ENCODE peak calls at places on chromosomes 11 and 22, in seven cellular contexts. W is AG04449, Q is K562, J is fibroblast of lung, Y is IMR-90, X is A549, B is fibroblast of villous mesenchyme. M is an unnamed sample.
A peak's percentile ranks its signal among the peaks of the same experiment; 100 is the strongest.

GRCh38 chr11:88169481-88169880 is 5.8 kb downstream of the RAB38 start:
- DNase-seq in W (no peak), Q (no peak), J (no peak), Y (peak; percentile 25), X (no peak), B (no peak), M (no peak)

GRCh38 chr22:46750861-46751260 is 11.6 kb upstream of the TBC1D22A start:
- DNase-seq in W (no peak), Q (no peak), J (no peak), Y (no peak), X (no peak), B (no peak), M (no peak)

GRCh38 chr11:13126430-13126829 is 117.3 kb downstream of the RASSF10 start:
- DNase-seq in W (no peak), Q (no peak), J (peak; percentile 98), Y (peak; percentile 98), X (peak; percentile 91), B (peak; percentile 64), M (peak; percentile 48)

GRCh38 chr11:72951193-72951592 is 137.0 kb downstream of the ATG16L2 start:
- DNase-seq in W (no peak), Q (no peak), J (no peak), Y (peak; percentile 69), X (peak; percentile 22), B (peak; percentile 95), M (peak; percentile 64)

GRCh38 chr22:47452184-47452583 is 689.7 kb downstream of the TBC1D22A start:
- DNase-seq in W (no peak), Q (peak; percentile 70), J (no peak), Y (no peak), X (peak; percentile 38), B (no peak), M (no peak)

GRCh38 chr22:21762712-21763581 is 27.4 kb upstream of the YPEL1 start:
- DNase-seq in W (no peak), Q (no peak), J (no peak), Y (no peak), X (no peak), B (no peak), M (no peak)

GRCh38 chr11:113796663-113797259 is 17.2 kb downstream of the CLDN25 start:
- DNase-seq in W (no peak), Q (peak; percentile 49), J (peak; percentile 29), Y (peak; percentile 34), X (peak; percentile 31), B (peak; percentile 42), M (peak; percentile 48)

GRCh38 chr11:28010001-28010400 is 98.0 kb downstream of the KIF18A start:
- DNase-seq in W (no peak), Q (no peak), J (no peak), Y (no peak), X (no peak), B (no peak), M (peak; percentile 39)

GRCh38 chr11:30960387-30960992 is 374.3 kb upstream of the MPPED2 start:
- DNase-seq in W (peak; percentile 5), Q (no peak), J (peak; percentile 49), Y (peak; percentile 47), X (peak; percentile 75), B (peak; percentile 16), M (peak; percentile 56)

GRCh38 chr11:2797741-2798361 is 87.7 kb downstream of the CDKN1C start:
- DNase-seq in W (no peak), Q (no peak), J (no peak), Y (no peak), X (no peak), B (no peak), M (no peak)

GRCh38 chr22:27531782-27532530 is 269.6 kb downstream of the MN1 start:
- DNase-seq in W (peak; percentile 40), Q (no peak), J (peak; percentile 98), Y (peak; percentile 82), X (peak; percentile 9), B (peak; percentile 85), M (peak; percentile 84)

GRCh38 chr11:68146010-68146540 is 24.9 kb upstream of the CHKA start:
- DNase-seq in W (no peak), Q (no peak), J (no peak), Y (no peak), X (peak; percentile 94), B (no peak), M (no peak)

DNA sequence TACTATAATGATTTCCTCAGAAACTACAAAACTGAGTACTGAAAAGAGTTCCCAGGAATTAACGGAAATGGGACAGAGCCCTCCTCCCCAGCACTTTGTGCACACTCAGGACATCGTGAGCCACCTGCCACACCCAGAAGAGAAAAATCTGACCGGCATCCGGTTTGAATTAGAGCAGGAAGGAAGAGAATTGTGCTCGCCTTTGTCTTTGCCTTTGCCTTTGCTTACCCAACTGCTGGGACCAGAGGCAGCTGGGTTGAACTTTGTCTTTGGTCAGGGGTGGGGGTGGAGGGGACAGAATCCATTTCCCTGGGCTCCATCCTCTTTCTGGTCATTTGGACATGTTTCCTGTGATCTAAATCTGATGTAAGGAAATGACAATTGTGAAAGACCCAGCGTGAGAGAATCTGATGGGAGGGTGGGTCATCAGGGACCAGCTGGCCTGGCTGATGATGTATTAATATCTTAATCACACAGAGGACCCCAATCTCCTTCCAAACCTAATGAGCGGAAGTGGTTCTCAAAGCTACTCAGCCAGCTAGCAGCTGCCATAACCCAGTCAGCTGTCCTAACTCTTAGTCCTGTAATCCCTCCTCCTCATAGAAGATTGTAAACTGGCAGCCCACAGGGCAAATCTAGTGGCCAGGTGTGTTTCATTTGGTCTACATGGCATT is 1.1 kb upstream of the LIMK2 start:
- DNase-seq in W (no peak), Q (no peak), J (no peak), Y (no peak), X (no peak), B (no peak), M (peak; percentile 4)
- H3K4me3 ChIP-seq in W (no peak overlapping the region), Q (no peak overlapping the region), J (no peak overlapping the region), Y (no peak overlapping the region), X (no peak overlapping the region), B (no peak overlapping the region), M (no peak overlapping the region)

GRCh38 chr11:14414470-14415461 is 55.8 kb upstream of the RRAS2 start:
- DNase-seq in W (no peak), Q (peak; percentile 49), J (peak; percentile 65), Y (peak; percentile 55), X (no peak), B (peak; percentile 69), M (peak; percentile 54)
- TF ChIP-seq CTCF in W (no peak), Q (peak; percentile 30), J (no peak), Y (no peak), X (no peak), B (peak; percentile 6), M (peak; percentile 12)

GRCh38 chr11:77038825-77039326 is 4.7 kb downstream of the B3GNT6 start:
- DNase-seq in W (no peak), Q (no peak), J (no peak), Y (no peak), X (no peak), B (no peak), M (no peak)

GRCh38 chr11:77042111-77042726 is 8.0 kb downstream of the B3GNT6 start:
- DNase-seq in W (no peak), Q (no peak), J (no peak), Y (no peak), X (no peak), B (no peak), M (no peak)

GRCh38 chr11:77040889-77041288 is 6.7 kb downstream of the B3GNT6 start:
- DNase-seq in W (no peak), Q (no peak), J (no peak), Y (no peak), X (no peak), B (no peak), M (no peak)

GRCh38 chr11:77039491-77040400 is 5.5 kb downstream of the B3GNT6 start:
- DNase-seq in W (no peak), Q (no peak), J (peak; percentile 56), Y (peak; percentile 33), X (no peak), B (peak; percentile 53), M (peak; percentile 42)

DNA sequence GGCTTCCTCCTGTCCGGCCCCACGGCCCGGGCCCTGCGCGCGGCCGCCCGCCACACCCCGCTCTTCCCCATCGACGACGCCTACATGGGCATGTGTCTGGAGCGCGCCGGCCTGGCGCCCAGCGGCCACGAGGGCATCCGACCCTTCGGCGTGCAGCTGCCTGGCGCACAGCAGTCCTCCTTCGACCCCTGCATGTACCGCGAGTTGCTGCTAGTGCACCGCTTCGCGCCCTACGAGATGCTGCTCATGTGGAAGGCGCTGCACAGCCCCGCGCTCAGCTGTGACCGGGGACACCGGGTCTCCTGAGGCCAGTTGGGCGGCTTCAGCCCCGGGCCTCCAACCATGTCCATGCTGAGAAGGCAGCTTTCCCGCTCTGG is 6.2 kb downstream of the B3GNT6 start:
- DNase-seq in W (no peak), Q (no peak), J (no peak), Y (no peak), X (no peak), B (no peak), M (no peak)
- H3K4me3 ChIP-seq in W (no peak overlapping the region), Q (no peak overlapping the region), J (no peak overlapping the region), Y (no peak overlapping the region), X (no peak overlapping the region), B (no peak overlapping the region), M (no peak overlapping the region)

GRCh38 chr11:62676698-62677097 is 2.2 kb downstream of the UBXN1 start:
- DNase-seq in W (no peak), Q (no peak), J (no peak), Y (no peak), X (no peak), B (no peak), M (no peak)
- TF ChIP-seq CTCF in W (no peak), Q (peak; percentile 39), J (no peak), Y (no peak), X (no peak), B (no peak), M (peak; percentile 5)

GRCh38 chr11:35039076-35039475 is 99.9 kb upstream of the CD44 start:
- DNase-seq in W (no peak), Q (no peak), J (no peak), Y (no peak), X (no peak), B (peak; percentile 15), M (peak; percentile 30)

GRCh38 chr11:35038211-35038930 is 100.6 kb upstream of the CD44 start:
- DNase-seq in W (no peak), Q (peak; percentile 43), J (peak; percentile 21), Y (no peak), X (no peak), B (peak; percentile 80), M (peak; percentile 35)

GRCh38 chr11:35041070-35041554 is 97.9 kb upstream of the CD44 start:
- DNase-seq in W (no peak), Q (no peak), J (no peak), Y (no peak), X (no peak), B (no peak), M (no peak)

GRCh38 chr11:35042265-35042664 is 96.7 kb upstream of the CD44 start:
- DNase-seq in W (no peak), Q (no peak), J (no peak), Y (no peak), X (no peak), B (peak; percentile 29), M (no peak)

DNA sequence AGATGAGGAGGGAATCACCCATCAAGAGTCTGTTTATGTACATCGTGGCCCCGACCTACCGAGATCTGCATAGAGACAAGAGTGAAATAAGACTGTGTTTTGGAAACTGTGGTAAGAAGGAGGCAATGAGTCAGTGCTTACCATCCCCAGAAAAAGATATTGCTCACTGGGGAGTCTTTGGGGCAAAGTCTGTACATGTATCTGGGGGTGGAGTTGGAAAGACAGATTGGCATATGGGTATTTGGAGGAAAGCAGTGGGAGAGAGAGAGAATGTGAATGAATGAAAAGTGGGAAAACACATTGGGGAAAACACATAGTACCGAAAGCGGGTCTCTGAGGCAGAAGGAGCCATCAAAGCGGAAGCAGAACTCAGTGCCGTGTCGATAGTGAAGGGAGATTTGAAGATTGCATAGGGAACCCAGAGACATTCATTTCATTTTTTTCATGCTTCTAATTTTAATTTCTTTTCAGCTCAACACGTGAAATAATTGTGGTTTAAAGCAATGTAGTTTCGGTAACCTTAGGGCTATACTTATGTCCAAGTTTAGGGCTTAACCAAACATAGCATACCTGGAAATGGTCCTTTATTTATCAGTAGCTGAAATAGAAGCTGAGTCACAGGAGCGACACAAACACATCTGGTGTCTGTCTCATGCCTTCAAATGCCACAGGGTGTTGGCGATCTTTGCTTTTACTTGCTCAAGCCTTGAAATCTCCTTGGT is 98.6 kb upstream of the CD44 start:
- DNase-seq in W (no peak), Q (peak; percentile 46), J (peak; percentile 90), Y (peak; percentile 69), X (peak; percentile 57), B (peak; percentile 65), M (peak; percentile 86)
- H3K4me3 ChIP-seq in W (no peak overlapping the region), Q (peak overlapping the region; percentile 2), J (no peak overlapping the region), Y (no peak overlapping the region), X (peak overlapping the region; percentile 29), B (no peak overlapping the region), M (no peak overlapping the region)

M was measured in fibroblast of mammary gland.